ENCODE peak calls at places on chromosomes 2 and 18, in ten cellular contexts. One of them, this sample, is unnamed.

GRCh38 chr2:42804338-42804737 is 12.0 kb upstream of the HAAO start:
- DNase-seq in hepatocyte: no peak
- DNase-seq in OCI-LY7: no peak
- DNase-seq in CD4-positive, alpha-beta T cell: no peak
- DNase-seq in CD8-positive, alpha-beta T cell: no peak
- DNase-seq in lung: no peak
- DNase-seq in psoas muscle: no peak
- DNase-seq in BE2C: no peak
- DNase-seq in iPS DF 6.9: no peak
- DNase-seq in right atrium auricular region: no peak
- DNase-seq in this sample: no peak

GRCh38 chr2:196584903-196585302 is 54.6 kb upstream of the CCDC150 start:
- DNase-seq in hepatocyte: no peak
- DNase-seq in OCI-LY7: no peak
- DNase-seq in CD4-positive, alpha-beta T cell: no peak
- DNase-seq in CD8-positive, alpha-beta T cell: no peak
- DNase-seq in lung: no peak
- DNase-seq in psoas muscle: no peak
- DNase-seq in BE2C: no peak
- DNase-seq in iPS DF 6.9: no peak
- DNase-seq in right atrium auricular region: no peak
- DNase-seq in this sample: no peak

GRCh38 chr18:32261003-32261402 is 71.2 kb downstream of the MEP1B start:
- DNase-seq in hepatocyte: no peak
- DNase-seq in OCI-LY7: no peak
- DNase-seq in CD4-positive, alpha-beta T cell: no peak
- DNase-seq in CD8-positive, alpha-beta T cell: no peak
- DNase-seq in lung: no peak
- DNase-seq in psoas muscle: no peak
- DNase-seq in BE2C: no peak
- DNase-seq in iPS DF 6.9: no peak
- DNase-seq in right atrium auricular region: no peak
- DNase-seq in this sample: no peak

GRCh38 chr2:72712304-72712703 is 113.5 kb downstream of the EXOC6B start:
- DNase-seq in hepatocyte: no peak
- DNase-seq in OCI-LY7: no peak
- DNase-seq in CD4-positive, alpha-beta T cell: no peak
- DNase-seq in CD8-positive, alpha-beta T cell: no peak
- DNase-seq in lung: no peak
- DNase-seq in psoas muscle: no peak
- DNase-seq in BE2C: no peak
- DNase-seq in iPS DF 6.9: no peak
- DNase-seq in right atrium auricular region: no peak
- DNase-seq in this sample: no peak

GRCh38 chr2:38106420-38107182 is 30.6 kb upstream of the CYP1B1 start:
- DNase-seq in hepatocyte: peak; percentile 62
- DNase-seq in OCI-LY7: no peak
- DNase-seq in CD4-positive, alpha-beta T cell: no peak
- DNase-seq in CD8-positive, alpha-beta T cell: no peak
- DNase-seq in lung: no peak
- DNase-seq in psoas muscle: no peak
- DNase-seq in BE2C: no peak
- DNase-seq in iPS DF 6.9: no peak
- DNase-seq in right atrium auricular region: no peak
- DNase-seq in this sample: no peak

GRCh38 chr2:24334245-24334633 is 26.1 kb downstream of the ITSN2 start:
- DNase-seq in hepatocyte: no peak
- DNase-seq in OCI-LY7: no peak
- DNase-seq in CD4-positive, alpha-beta T cell: no peak
- DNase-seq in CD8-positive, alpha-beta T cell: no peak
- DNase-seq in lung: peak; percentile 74
- DNase-seq in psoas muscle: no peak
- DNase-seq in BE2C: no peak
- DNase-seq in iPS DF 6.9: no peak
- DNase-seq in right atrium auricular region: no peak
- DNase-seq in this sample: no peak

GRCh38 chr18:44079602-44080001 is 601.1 kb upstream of the SETBP1 start:
- DNase-seq in hepatocyte: peak; percentile 46
- DNase-seq in OCI-LY7: no peak
- DNase-seq in CD4-positive, alpha-beta T cell: no peak
- DNase-seq in CD8-positive, alpha-beta T cell: no peak
- DNase-seq in lung: no peak
- DNase-seq in psoas muscle: no peak
- DNase-seq in BE2C: no peak
- DNase-seq in iPS DF 6.9: no peak
- DNase-seq in right atrium auricular region: no peak
- DNase-seq in this sample: no peak

GRCh38 chr2:239751719-239752355 is 273.3 kb downstream of the NDUFA10 start:
- DNase-seq in hepatocyte: no peak
- DNase-seq in OCI-LY7: peak; percentile 58
- DNase-seq in CD4-positive, alpha-beta T cell: peak; percentile 51
- DNase-seq in CD8-positive, alpha-beta T cell: peak; percentile 61
- DNase-seq in lung: no peak
- DNase-seq in psoas muscle: peak; percentile 64
- DNase-seq in BE2C: no peak
- DNase-seq in iPS DF 6.9: no peak
- DNase-seq in right atrium auricular region: no peak
- DNase-seq in this sample: no peak

GRCh38 chr18:59484796-59485328 is 125.8 kb upstream of the LMAN1 start:
- DNase-seq in hepatocyte: peak; percentile 41
- DNase-seq in OCI-LY7: no peak
- DNase-seq in CD4-positive, alpha-beta T cell: no peak
- DNase-seq in CD8-positive, alpha-beta T cell: no peak
- DNase-seq in lung: no peak
- DNase-seq in psoas muscle: no peak
- DNase-seq in BE2C: no peak
- DNase-seq in iPS DF 6.9: no peak
- DNase-seq in right atrium auricular region: no peak
- DNase-seq in this sample: no peak

GRCh38 chr2:149021271-149021719 is 17.2 kb upstream of the LYPD6B start:
- DNase-seq in hepatocyte: no peak
- DNase-seq in OCI-LY7: peak; percentile 76
- DNase-seq in CD4-positive, alpha-beta T cell: no peak
- DNase-seq in CD8-positive, alpha-beta T cell: no peak
- DNase-seq in lung: no peak
- DNase-seq in psoas muscle: no peak
- DNase-seq in BE2C: no peak
- DNase-seq in iPS DF 6.9: no peak
- DNase-seq in right atrium auricular region: no peak
- DNase-seq in this sample: no peak

GRCh38 chr2:143700865-143701264 is 571.6 kb downstream of the ARHGAP15 start:
- DNase-seq in hepatocyte: no peak
- DNase-seq in OCI-LY7: no peak
- DNase-seq in CD4-positive, alpha-beta T cell: no peak
- DNase-seq in CD8-positive, alpha-beta T cell: no peak
- DNase-seq in lung: no peak
- DNase-seq in psoas muscle: no peak
- DNase-seq in BE2C: no peak
- DNase-seq in iPS DF 6.9: no peak
- DNase-seq in right atrium auricular region: no peak
- DNase-seq in this sample: no peak

GRCh38 chr2:85684806-85685205 is 9.4 kb upstream of the GNLY start:
- DNase-seq in hepatocyte: no peak
- DNase-seq in OCI-LY7: no peak
- DNase-seq in CD4-positive, alpha-beta T cell: no peak
- DNase-seq in CD8-positive, alpha-beta T cell: peak; percentile 40
- DNase-seq in lung: no peak
- DNase-seq in psoas muscle: no peak
- DNase-seq in BE2C: no peak
- DNase-seq in iPS DF 6.9: no peak
- DNase-seq in right atrium auricular region: no peak
- DNase-seq in this sample: no peak

GRCh38 chr2:85433511-85434089 is 15.1 kb downstream of the SH2D6 start:
- DNase-seq in hepatocyte: peak; percentile 84
- DNase-seq in OCI-LY7: no peak
- DNase-seq in CD4-positive, alpha-beta T cell: no peak
- DNase-seq in CD8-positive, alpha-beta T cell: no peak
- DNase-seq in lung: peak; percentile 63
- DNase-seq in psoas muscle: peak; percentile 97
- DNase-seq in BE2C: peak; percentile 82
- DNase-seq in iPS DF 6.9: no peak
- DNase-seq in right atrium auricular region: peak; percentile 87
- DNase-seq in this sample: no peak

GRCh38 chr2:72570401-72570800 is 255.4 kb downstream of the EXOC6B start:
- DNase-seq in hepatocyte: no peak
- DNase-seq in OCI-LY7: no peak
- DNase-seq in CD4-positive, alpha-beta T cell: no peak
- DNase-seq in CD8-positive, alpha-beta T cell: no peak
- DNase-seq in lung: no peak
- DNase-seq in psoas muscle: no peak
- DNase-seq in BE2C: no peak
- DNase-seq in iPS DF 6.9: no peak
- DNase-seq in right atrium auricular region: no peak
- DNase-seq in this sample: no peak

GRCh38 chr2:136383161-136383560 is 265.2 kb upstream of the CXCR4 start:
- DNase-seq in hepatocyte: no peak
- DNase-seq in OCI-LY7: peak; percentile 36
- DNase-seq in CD4-positive, alpha-beta T cell: no peak
- DNase-seq in CD8-positive, alpha-beta T cell: no peak
- DNase-seq in lung: no peak
- DNase-seq in psoas muscle: no peak
- DNase-seq in BE2C: no peak
- DNase-seq in iPS DF 6.9: no peak
- DNase-seq in right atrium auricular region: no peak
- DNase-seq in this sample: no peak

GRCh38 chr2:115129502-115129901 is 687.1 kb downstream of the DPP10 start:
- DNase-seq in hepatocyte: no peak
- DNase-seq in OCI-LY7: no peak
- DNase-seq in CD4-positive, alpha-beta T cell: no peak
- DNase-seq in CD8-positive, alpha-beta T cell: no peak
- DNase-seq in lung: no peak
- DNase-seq in psoas muscle: no peak
- DNase-seq in BE2C: no peak
- DNase-seq in iPS DF 6.9: no peak
- DNase-seq in right atrium auricular region: no peak
- DNase-seq in this sample: no peak

DNA sequence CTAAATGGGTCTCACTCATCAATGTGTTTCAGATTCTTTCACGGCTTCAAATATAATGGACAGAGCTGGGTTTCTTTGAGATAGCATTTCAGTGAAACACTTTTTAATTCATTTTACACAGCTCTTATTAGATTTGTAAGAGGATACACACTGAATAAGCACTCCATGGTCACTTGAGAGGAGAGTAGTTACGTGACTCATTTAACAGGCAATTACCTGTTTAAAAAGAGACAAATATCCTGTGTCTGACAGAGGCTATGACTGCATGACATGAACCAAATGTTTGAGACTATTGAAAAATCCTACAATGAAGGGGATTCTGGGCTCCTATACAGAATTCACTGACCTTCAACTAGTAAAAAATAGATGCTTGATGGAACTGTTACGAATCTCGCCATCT is 786.9 kb downstream of the EPHA4 start:
- DNase-seq in hepatocyte: no peak
- DNase-seq in OCI-LY7: no peak
- DNase-seq in CD4-positive, alpha-beta T cell: no peak
- DNase-seq in CD8-positive, alpha-beta T cell: no peak
- DNase-seq in lung: no peak
- DNase-seq in psoas muscle: no peak
- DNase-seq in BE2C: no peak
- DNase-seq in iPS DF 6.9: no peak
- DNase-seq in right atrium auricular region: no peak
- DNase-seq in this sample: no peak
- H3K9me3 ChIP-seq in hepatocyte: no peaks in the 10 kb centered on the region
- H3K9me3 ChIP-seq in OCI-LY7: no peaks in the 10 kb centered on the region
- H3K9me3 ChIP-seq in CD4-positive, alpha-beta T cell: no peaks in the 10 kb centered on the region
- H3K9me3 ChIP-seq in CD8-positive, alpha-beta T cell: no peaks in the 10 kb centered on the region
- H3K9me3 ChIP-seq in lung: no peaks in the 10 kb centered on the region
- H3K9me3 ChIP-seq in psoas muscle: no peaks in the 10 kb centered on the region
- H3K9me3 ChIP-seq in BE2C: no peaks in the 10 kb centered on the region
- H3K9me3 ChIP-seq in iPS DF 6.9: no peaks in the 10 kb centered on the region
- H3K9me3 ChIP-seq in right atrium auricular region: no peaks in the 10 kb centered on the region
- H3K9me3 ChIP-seq in this sample: no peaks in the 10 kb centered on the region

DNA sequence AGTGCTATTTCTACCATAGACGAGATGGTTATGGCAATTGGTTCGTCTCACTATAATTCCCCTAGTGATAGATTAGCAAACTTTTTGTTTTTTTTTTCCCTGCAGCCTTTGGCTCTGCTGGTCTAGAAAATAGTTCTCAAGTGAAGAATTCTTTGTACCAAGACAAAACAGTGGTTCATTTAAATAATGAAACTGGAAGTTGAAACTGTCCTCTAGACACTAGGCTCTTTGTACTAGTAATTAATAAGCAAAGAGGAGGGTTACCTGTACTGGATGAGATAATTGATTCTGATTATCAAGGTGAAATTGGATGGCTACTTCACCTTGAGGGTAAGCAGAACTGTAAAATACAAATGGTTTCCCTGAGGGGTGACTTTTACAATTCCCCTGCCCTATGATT is 156.9 kb upstream of the DCC start:
- DNase-seq in hepatocyte: no peak
- DNase-seq in OCI-LY7: no peak
- DNase-seq in CD4-positive, alpha-beta T cell: no peak
- DNase-seq in CD8-positive, alpha-beta T cell: no peak
- DNase-seq in lung: no peak
- DNase-seq in psoas muscle: no peak
- DNase-seq in BE2C: no peak
- DNase-seq in iPS DF 6.9: no peak
- DNase-seq in right atrium auricular region: no peak
- DNase-seq in this sample: no peak
- H3K9me3 ChIP-seq in hepatocyte: no peaks in the 10 kb centered on the region
- H3K9me3 ChIP-seq in OCI-LY7: no peaks in the 10 kb centered on the region
- H3K9me3 ChIP-seq in CD4-positive, alpha-beta T cell: no peaks in the 10 kb centered on the region
- H3K9me3 ChIP-seq in CD8-positive, alpha-beta T cell: no peaks in the 10 kb centered on the region
- H3K9me3 ChIP-seq in lung: no peaks in the 10 kb centered on the region
- H3K9me3 ChIP-seq in psoas muscle: no peaks in the 10 kb centered on the region
- H3K9me3 ChIP-seq in BE2C: no peaks in the 10 kb centered on the region
- H3K9me3 ChIP-seq in iPS DF 6.9: no peaks in the 10 kb centered on the region
- H3K9me3 ChIP-seq in right atrium auricular region: no peaks in the 10 kb centered on the region
- H3K9me3 ChIP-seq in this sample: no peaks in the 10 kb centered on the region

DNA sequence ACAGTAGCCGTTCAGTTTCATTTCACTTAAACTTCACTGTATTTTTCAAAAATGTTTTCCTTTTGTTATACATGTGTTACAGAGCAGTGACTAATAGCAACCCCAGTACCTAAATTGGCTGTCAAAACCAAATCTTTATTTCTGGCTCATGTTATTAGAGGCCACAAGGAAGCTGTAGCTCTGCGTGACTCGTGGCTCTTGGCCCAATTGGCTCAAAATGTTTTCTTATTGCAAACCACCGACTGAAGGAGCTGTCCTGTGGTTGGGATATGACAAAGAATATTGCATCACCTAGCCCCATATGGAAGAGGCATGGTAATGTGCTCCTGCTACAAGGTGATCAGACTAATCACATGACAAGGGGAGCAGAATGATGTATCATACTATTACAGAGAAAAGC is 1058.6 kb downstream of the CBLN2 start:
- DNase-seq in hepatocyte: no peak
- DNase-seq in OCI-LY7: no peak
- DNase-seq in CD4-positive, alpha-beta T cell: no peak
- DNase-seq in CD8-positive, alpha-beta T cell: no peak
- DNase-seq in lung: no peak
- DNase-seq in psoas muscle: no peak
- DNase-seq in BE2C: no peak
- DNase-seq in iPS DF 6.9: no peak
- DNase-seq in right atrium auricular region: no peak
- DNase-seq in this sample: no peak
- H3K9me3 ChIP-seq in hepatocyte: no peaks in the 10 kb centered on the region
- H3K9me3 ChIP-seq in OCI-LY7: no peaks in the 10 kb centered on the region
- H3K9me3 ChIP-seq in CD4-positive, alpha-beta T cell: no peaks in the 10 kb centered on the region
- H3K9me3 ChIP-seq in CD8-positive, alpha-beta T cell: no peaks in the 10 kb centered on the region
- H3K9me3 ChIP-seq in lung: no peaks in the 10 kb centered on the region
- H3K9me3 ChIP-seq in psoas muscle: no peaks in the 10 kb centered on the region
- H3K9me3 ChIP-seq in BE2C: no peaks in the 10 kb centered on the region
- H3K9me3 ChIP-seq in iPS DF 6.9: peaks cover 5% of the 10 kb centered on the region
- H3K9me3 ChIP-seq in right atrium auricular region: peaks cover 10% of the 10 kb centered on the region
- H3K9me3 ChIP-seq in this sample: no peaks in the 10 kb centered on the region

GRCh38 chr2:7031424-7032245 is 114.4 kb downstream of the RNF144A start:
- DNase-seq in hepatocyte: peak; percentile 90
- DNase-seq in OCI-LY7: peak; percentile 63
- DNase-seq in CD4-positive, alpha-beta T cell: peak; percentile 56
- DNase-seq in CD8-positive, alpha-beta T cell: peak; percentile 60
- DNase-seq in lung: peak; percentile 94
- DNase-seq in psoas muscle: peak; percentile 79
- DNase-seq in BE2C: no peak
- DNase-seq in iPS DF 6.9: no peak
- DNase-seq in right atrium auricular region: no peak
- DNase-seq in this sample: peak; percentile 49
- H3K9me3 ChIP-seq in hepatocyte: no peaks in the 10 kb centered on the region
- H3K9me3 ChIP-seq in OCI-LY7: no peaks in the 10 kb centered on the region
- H3K9me3 ChIP-seq in CD4-positive, alpha-beta T cell: no peaks in the 10 kb centered on the region
- H3K9me3 ChIP-seq in CD8-positive, alpha-beta T cell: no peaks in the 10 kb centered on the region
- H3K9me3 ChIP-seq in lung: no peaks in the 10 kb centered on the region
- H3K9me3 ChIP-seq in psoas muscle: no peaks in the 10 kb centered on the region
- H3K9me3 ChIP-seq in BE2C: no peaks in the 10 kb centered on the region
- H3K9me3 ChIP-seq in iPS DF 6.9: no peaks in the 10 kb centered on the region
- H3K9me3 ChIP-seq in right atrium auricular region: no peaks in the 10 kb centered on the region
- H3K9me3 ChIP-seq in this sample: no peaks in the 10 kb centered on the region